ENCODE peak calls at places on chromosomes 16 and 17, in four cellular contexts. One of them, this sample, is unnamed.

GRCh38 chr17:78573955-78574354 is 3.2 kb downstream of the DNAH17 start:
- DNase-seq in keratinocyte: no peak
- DNase-seq in heart right ventricle: no peak
- DNase-seq in stomach: no peak
- DNase-seq in this sample: no peak

GRCh38 chr17:39761861-39762496 is 24.2 kb downstream of the GRB7 start:
- DNase-seq in stomach: no peak
- DNase-seq in heart right ventricle: no peak
- DNase-seq in keratinocyte: no peak
- DNase-seq in this sample: no peak

GRCh38 chr17:18225562-18226283 is at the start of gene LLGL1:
- DNase-seq in heart right ventricle: peak; percentile 35
- DNase-seq in stomach: no peak
- DNase-seq in keratinocyte: no peak
- DNase-seq in this sample: no peak

GRCh38 chr17:71187145-71187878 is 933.5 kb upstream of the SOX9 start:
- DNase-seq in keratinocyte: peak; percentile 48
- DNase-seq in heart right ventricle: no peak
- DNase-seq in stomach: no peak
- DNase-seq in this sample: no peak

GRCh38 chr17:69239611-69240010 is 11.0 kb upstream of the ABCA10 start:
- DNase-seq in keratinocyte: no peak
- DNase-seq in heart right ventricle: no peak
- DNase-seq in stomach: no peak
- DNase-seq in this sample: no peak

GRCh38 chr16:49593423-49594040 is 219.9 kb downstream of the C16orf78 start:
- DNase-seq in stomach: peak; percentile 11
- DNase-seq in heart right ventricle: no peak
- DNase-seq in keratinocyte: no peak
- DNase-seq in this sample: no peak

GRCh38 chr16:62709856-62710255 is 673.6 kb upstream of the CDH8 start:
- DNase-seq in heart right ventricle: no peak
- DNase-seq in keratinocyte: no peak
- DNase-seq in stomach: no peak
- DNase-seq in this sample: no peak

GRCh38 chr17:75829747-75830146 is 14.5 kb downstream of the UNC13D start:
- DNase-seq in keratinocyte: no peak
- DNase-seq in heart right ventricle: no peak
- DNase-seq in stomach: no peak
- DNase-seq in this sample: no peak

GRCh38 chr16:47612711-47613110 is 151.6 kb downstream of the PHKB start:
- DNase-seq in keratinocyte: no peak
- DNase-seq in heart right ventricle: no peak
- DNase-seq in stomach: no peak
- DNase-seq in this sample: no peak

GRCh38 chr16:83969771-83970429 is 1.9 kb downstream of the NECAB2 start:
- DNase-seq in heart right ventricle: no peak
- DNase-seq in keratinocyte: no peak
- DNase-seq in stomach: no peak
- DNase-seq in this sample: no peak

GRCh38 chr17:74864866-74865395 is 5.2 kb upstream of the GRIN2C start:
- DNase-seq in stomach: peak; percentile 75
- DNase-seq in heart right ventricle: peak; percentile 71
- DNase-seq in keratinocyte: no peak
- DNase-seq in this sample: peak; percentile 47

GRCh38 chr17:42525221-42525620 is 10.8 kb upstream of the NAGLU start:
- DNase-seq in heart right ventricle: no peak
- DNase-seq in keratinocyte: peak; percentile 87
- DNase-seq in stomach: no peak
- DNase-seq in this sample: no peak

GRCh38 chr16:1170076-1170418 is 17.1 kb downstream of the CACNA1H start:
- DNase-seq in stomach: no peak
- DNase-seq in keratinocyte: no peak
- DNase-seq in heart right ventricle: no peak
- DNase-seq in this sample: no peak

GRCh38 chr17:35726609-35727460 is 4.6 kb upstream of the RASL10B start:
- DNase-seq in heart right ventricle: peak; percentile 41
- DNase-seq in keratinocyte: no peak
- DNase-seq in stomach: no peak
- DNase-seq in this sample: no peak

GRCh38 chr16:83624436-83625120 is 183.2 kb upstream of the HSBP1 start:
- DNase-seq in keratinocyte: no peak
- DNase-seq in heart right ventricle: no peak
- DNase-seq in stomach: no peak
- DNase-seq in this sample: no peak

GRCh38 chr16:56747486-56748045 is 17.6 kb downstream of the NUP93 start:
- DNase-seq in heart right ventricle: no peak
- DNase-seq in stomach: no peak
- DNase-seq in keratinocyte: no peak
- DNase-seq in this sample: no peak
- H3K27ac ChIP-seq in heart right ventricle: no peak overlapping the region
- H3K27ac ChIP-seq in stomach: peak overlapping the region; percentile 2
- H3K27ac ChIP-seq in keratinocyte: no peak overlapping the region
- H3K27ac ChIP-seq in this sample: no peak overlapping the region

DNA sequence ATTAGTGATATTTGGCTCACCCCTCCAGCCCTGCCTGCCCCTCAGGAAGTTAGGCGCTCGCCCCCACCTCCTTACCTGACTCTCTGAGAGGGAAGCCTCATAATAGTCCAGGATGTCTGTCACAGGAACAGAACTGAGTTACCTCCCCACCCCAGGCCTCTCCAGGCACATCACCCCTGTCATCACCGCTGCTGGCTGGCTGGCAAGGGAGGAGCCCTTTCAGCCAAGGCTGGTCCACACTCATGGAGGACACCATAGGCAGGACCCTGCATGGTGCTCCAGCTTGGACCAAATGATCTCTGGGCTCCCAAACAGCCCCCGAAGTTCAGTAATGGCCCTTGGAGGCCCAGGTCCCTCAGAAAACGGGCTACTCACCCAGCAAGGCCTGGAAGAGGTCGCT is 1.5 kb downstream of the DLG4 start:
- DNase-seq in keratinocyte: no peak
- DNase-seq in stomach: no peak
- DNase-seq in heart right ventricle: no peak
- DNase-seq in this sample: no peak
- H3K27ac ChIP-seq in keratinocyte: no peak overlapping the region
- H3K27ac ChIP-seq in stomach: peak overlapping the region; percentile 100
- H3K27ac ChIP-seq in heart right ventricle: peak overlapping the region; percentile 85
- H3K27ac ChIP-seq in this sample: peak overlapping the region; percentile 95

DNA sequence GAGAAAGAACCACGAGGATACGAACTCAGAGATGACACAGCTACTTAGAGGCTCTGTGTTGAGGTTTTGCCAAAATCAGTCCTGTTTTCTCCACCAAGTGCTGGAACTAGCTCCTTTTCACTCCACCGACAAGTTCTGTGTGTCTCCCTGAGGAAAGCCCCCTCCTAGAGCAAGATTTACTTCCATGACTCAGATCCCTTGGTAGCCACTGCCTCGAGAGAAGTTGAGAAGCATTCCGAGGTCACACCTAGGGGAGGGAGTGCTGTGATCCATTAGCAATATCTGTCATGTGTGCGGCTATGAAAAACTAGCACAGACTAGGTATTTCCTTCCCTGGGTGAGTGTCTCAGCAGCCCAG is 30.6 kb downstream of the IL21R start:
- DNase-seq in keratinocyte: peak; percentile 67
- DNase-seq in stomach: no peak
- DNase-seq in heart right ventricle: no peak
- DNase-seq in this sample: no peak
- H3K27ac ChIP-seq in keratinocyte: peak overlapping the region; percentile 66
- H3K27ac ChIP-seq in stomach: no peak overlapping the region
- H3K27ac ChIP-seq in heart right ventricle: no peak overlapping the region
- H3K27ac ChIP-seq in this sample: no peak overlapping the region

GRCh38 chr17:37490022-37490587 is 414 bp downstream of the DUSP14 start:
- DNase-seq in stomach: peak; percentile 63
- DNase-seq in keratinocyte: no peak
- DNase-seq in heart right ventricle: peak; percentile 67
- DNase-seq in this sample: no peak

GRCh38 chr17:37488607-37489196 is 989 bp upstream of the DUSP14 start:
- DNase-seq in stomach: peak; percentile 84
- DNase-seq in keratinocyte: no peak
- DNase-seq in heart right ventricle: peak; percentile 47
- DNase-seq in this sample: peak; percentile 76

GRCh38 chr17:37489197-37490001 is at the start of gene DUSP14:
- DNase-seq in stomach: peak; percentile 82
- DNase-seq in keratinocyte: no peak
- DNase-seq in heart right ventricle: peak; percentile 73
- DNase-seq in this sample: no peak

GRCh38 chr17:37492167-37492566 is 2.5 kb downstream of the DUSP14 start:
- DNase-seq in heart right ventricle: no peak
- DNase-seq in stomach: no peak
- DNase-seq in keratinocyte: no peak
- DNase-seq in this sample: no peak

DNA sequence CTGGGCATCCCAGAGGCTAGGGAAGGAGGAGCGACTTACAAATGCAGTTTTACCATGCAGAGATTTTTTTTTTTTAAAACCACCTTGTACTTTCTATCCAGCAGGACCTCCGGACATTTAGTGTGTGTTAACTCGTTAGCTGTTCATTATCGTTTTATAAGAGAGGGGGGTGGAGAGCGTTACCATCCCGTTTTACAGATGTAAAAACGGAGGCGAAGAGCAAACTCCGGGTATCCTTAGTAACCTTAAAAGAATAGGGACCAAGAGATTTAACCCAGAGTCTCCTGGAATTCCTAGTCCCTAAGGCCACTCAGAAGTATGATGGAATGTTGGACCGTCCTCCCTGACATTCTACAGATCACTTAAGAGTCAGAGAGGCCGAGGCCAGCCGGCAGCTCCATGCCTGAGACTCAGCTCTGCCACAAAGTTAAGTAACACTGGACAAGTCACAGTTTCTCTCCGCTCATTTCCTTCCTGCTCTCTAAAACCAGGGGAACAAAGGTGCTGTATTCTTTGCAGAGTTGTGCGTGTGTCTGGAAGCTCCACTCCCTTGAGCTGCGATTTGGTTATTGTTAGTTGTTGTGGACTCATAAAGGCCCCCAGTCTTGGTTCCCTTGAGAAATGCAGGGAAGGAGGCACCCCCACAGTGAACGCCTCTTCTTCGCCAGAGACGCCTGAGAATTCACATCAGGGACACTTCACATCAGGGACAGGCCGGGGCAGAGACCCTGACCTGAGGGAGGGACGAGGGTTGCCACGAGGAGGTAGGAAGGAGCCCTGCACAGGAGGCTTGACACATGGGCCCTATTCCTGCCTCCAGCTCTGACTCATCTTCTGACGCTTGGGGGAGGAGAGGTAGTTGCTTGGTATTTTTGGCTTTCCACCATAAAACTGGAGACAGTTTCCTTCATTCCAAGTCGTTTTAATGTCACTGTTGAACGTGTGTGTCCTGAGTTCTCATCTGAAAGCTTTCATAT is 1.2 kb downstream of the DUSP14 start:
- DNase-seq in stomach: no peak
- DNase-seq in keratinocyte: peak; percentile 79
- DNase-seq in heart right ventricle: peak; percentile 64
- DNase-seq in this sample: no peak
- H3K27ac ChIP-seq in stomach: peak overlapping the region; percentile 89
- H3K27ac ChIP-seq in keratinocyte: peak overlapping the region; percentile 95
- H3K27ac ChIP-seq in heart right ventricle: peak overlapping the region; percentile 92
- H3K27ac ChIP-seq in this sample: peak overlapping the region; percentile 69

DNA sequence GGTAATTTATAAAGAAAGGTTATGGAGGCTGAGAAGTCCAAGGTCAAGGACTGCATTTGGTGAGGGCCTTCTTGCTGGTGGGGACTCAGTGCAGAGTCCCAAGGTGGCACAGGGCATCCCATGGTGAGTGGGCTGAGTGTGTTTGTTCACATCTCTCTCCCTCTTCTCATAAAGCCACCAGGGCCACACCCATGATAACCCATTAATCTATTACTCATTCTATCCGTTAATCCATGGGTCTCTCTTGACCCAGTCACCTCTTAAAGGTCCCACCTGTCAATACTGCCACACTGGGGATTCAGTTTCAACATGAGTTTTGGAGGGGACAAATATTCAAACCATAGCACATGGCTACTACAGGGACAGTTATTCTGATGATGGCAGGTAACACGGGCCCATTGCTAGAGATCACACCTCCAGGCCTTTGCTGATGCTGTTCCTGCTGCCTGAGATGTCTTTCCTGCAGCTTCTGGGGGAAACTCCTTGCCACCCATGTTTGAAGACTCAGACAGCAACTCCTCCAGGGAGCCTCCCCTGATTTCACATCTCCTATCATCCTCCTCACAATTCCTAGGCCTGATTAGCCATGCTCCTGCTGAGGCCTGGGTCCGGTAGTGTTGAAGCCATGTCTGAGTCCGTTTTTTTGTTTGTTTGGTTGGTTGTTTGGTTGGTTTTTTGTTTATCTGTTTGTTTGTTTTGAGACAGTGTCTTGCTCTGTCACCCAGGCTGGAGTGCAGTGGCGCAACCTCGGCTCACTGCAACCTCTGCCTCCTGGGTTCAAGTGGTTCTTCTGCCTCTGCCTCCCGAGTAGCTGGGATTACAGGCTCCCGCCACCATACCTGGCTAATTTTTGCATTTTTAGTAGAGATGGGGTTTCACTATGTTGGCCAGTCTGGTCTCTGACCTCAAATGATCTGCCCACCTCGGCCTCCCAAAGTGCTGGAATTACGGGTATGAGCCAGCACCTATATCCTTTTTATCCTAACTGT is 16.1 kb downstream of the SOCS1 start:
- DNase-seq in stomach: no peak
- DNase-seq in keratinocyte: no peak
- DNase-seq in heart right ventricle: no peak
- DNase-seq in this sample: no peak
- H3K27ac ChIP-seq in stomach: no peak overlapping the region
- H3K27ac ChIP-seq in keratinocyte: no peak overlapping the region
- H3K27ac ChIP-seq in heart right ventricle: peak overlapping the region; percentile 80
- H3K27ac ChIP-seq in this sample: no peak overlapping the region

GRCh38 chr17:59418732-59419166 is 87.3 kb downstream of the YPEL2 start:
- DNase-seq in heart right ventricle: no peak
- DNase-seq in stomach: no peak
- DNase-seq in keratinocyte: no peak
- DNase-seq in this sample: no peak
- H3K27ac ChIP-seq in heart right ventricle: no peak overlapping the region
- H3K27ac ChIP-seq in stomach: no peak overlapping the region
- H3K27ac ChIP-seq in keratinocyte: no peak overlapping the region
- H3K27ac ChIP-seq in this sample: no peak overlapping the region

GRCh38 chr17:66467766-66468165 is 165.4 kb downstream of the PRKCA start:
- DNase-seq in keratinocyte: no peak
- DNase-seq in stomach: no peak
- DNase-seq in heart right ventricle: no peak
- DNase-seq in this sample: no peak

GRCh38 chr17:66469890-66470289 is 167.5 kb downstream of the PRKCA start:
- DNase-seq in keratinocyte: no peak
- DNase-seq in heart right ventricle: no peak
- DNase-seq in stomach: no peak
- DNase-seq in this sample: no peak

GRCh38 chr17:66466933-66467367 is 164.5 kb downstream of the PRKCA start:
- DNase-seq in keratinocyte: peak; percentile 89
- DNase-seq in heart right ventricle: no peak
- DNase-seq in stomach: no peak
- DNase-seq in this sample: peak; percentile 93

GRCh38 chr17:66468241-66469087 is 166.1 kb downstream of the PRKCA start:
- DNase-seq in heart right ventricle: no peak
- DNase-seq in keratinocyte: peak; percentile 64
- DNase-seq in stomach: no peak
- DNase-seq in this sample: no peak

GRCh38 chr17:66469088-66469442 is 166.7 kb downstream of the PRKCA start:
- DNase-seq in keratinocyte: no peak
- DNase-seq in heart right ventricle: peak; percentile 10
- DNase-seq in stomach: no peak
- DNase-seq in this sample: no peak
- H3K27ac ChIP-seq in keratinocyte: peak overlapping the region; percentile 79
- H3K27ac ChIP-seq in heart right ventricle: no peak overlapping the region
- H3K27ac ChIP-seq in stomach: peak overlapping the region; percentile 71
- H3K27ac ChIP-seq in this sample: peak overlapping the region; percentile 92

GRCh38 chr16:86929149-86929871 is 351.0 kb downstream of the FOXL1 start:
- DNase-seq in stomach: no peak
- DNase-seq in heart right ventricle: peak; percentile 43
- DNase-seq in keratinocyte: no peak
- DNase-seq in this sample: no peak
- H3K27ac ChIP-seq in stomach: no peak overlapping the region
- H3K27ac ChIP-seq in heart right ventricle: peak overlapping the region; percentile 9
- H3K27ac ChIP-seq in keratinocyte: no peak overlapping the region
- H3K27ac ChIP-seq in this sample: no peak overlapping the region

This sample was measured in Panc1.